ENCODE peak calls at places on chromosomes 6 and 20, in ten cellular contexts. One of them, this sample, is unnamed.

GRCh38 chr6:43838276-43839036 is 68.4 kb downstream of the VEGFA start:
- DNase-seq in NCI-H526 treated with DMSO at 0.1 percent for 48 hours: no peak
- DNase-seq in AG08396: peak
- DNase-seq in NCI-H1092 treated with DMSO at 0.1 percent for 48 hours: peak
- DNase-seq in stimulated activated CD8-positive, alpha-beta memory T cell treated with anti-CD3 and anti-CD28 coated beads, Interleukin-2, amount 100 ng/mL, for 48 hours: no peak
- DNase-seq in activated CD8-positive, alpha-beta memory T cell treated with anti-CD3 and anti-CD28 coated beads for 1 hour: no peak
- DNase-seq in lung microvascular endothelial cell: peak
- DNase-seq in T-helper 9 cell: no peak
- DNase-seq in mucosa of gallbladder: peak
- DNase-seq in midbrain: no peak
- DNase-seq in this sample: no peak

GRCh38 chr6:25006565-25007001 is 70.8 kb upstream of the RIPOR2 start:
- DNase-seq in NCI-H526 treated with DMSO at 0.1 percent for 48 hours: no peak
- DNase-seq in AG08396: no peak
- DNase-seq in NCI-H1092 treated with DMSO at 0.1 percent for 48 hours: no peak
- DNase-seq in stimulated activated CD8-positive, alpha-beta memory T cell treated with anti-CD3 and anti-CD28 coated beads, Interleukin-2, amount 100 ng/mL, for 48 hours: no peak
- DNase-seq in activated CD8-positive, alpha-beta memory T cell treated with anti-CD3 and anti-CD28 coated beads for 1 hour: no peak
- DNase-seq in lung microvascular endothelial cell: peak
- DNase-seq in T-helper 9 cell: no peak
- DNase-seq in mucosa of gallbladder: peak
- DNase-seq in midbrain: peak
- DNase-seq in this sample: peak

GRCh38 chr6:38168699-38169098 is 349.2 kb downstream of the ZFAND3 start:
- DNase-seq in NCI-H526 treated with DMSO at 0.1 percent for 48 hours: no peak
- DNase-seq in AG08396: no peak
- DNase-seq in NCI-H1092 treated with DMSO at 0.1 percent for 48 hours: no peak
- DNase-seq in stimulated activated CD8-positive, alpha-beta memory T cell treated with anti-CD3 and anti-CD28 coated beads, Interleukin-2, amount 100 ng/mL, for 48 hours: no peak
- DNase-seq in activated CD8-positive, alpha-beta memory T cell treated with anti-CD3 and anti-CD28 coated beads for 1 hour: no peak
- DNase-seq in lung microvascular endothelial cell: no peak
- DNase-seq in T-helper 9 cell: no peak
- DNase-seq in mucosa of gallbladder: no peak
- DNase-seq in midbrain: no peak
- DNase-seq in this sample: no peak

GRCh38 chr6:81753709-81754678 is 1.5 kb upstream of the TENT5A start:
- DNase-seq in NCI-H526 treated with DMSO at 0.1 percent for 48 hours: peak
- DNase-seq in AG08396: peak
- DNase-seq in NCI-H1092 treated with DMSO at 0.1 percent for 48 hours: peak
- DNase-seq in stimulated activated CD8-positive, alpha-beta memory T cell treated with anti-CD3 and anti-CD28 coated beads, Interleukin-2, amount 100 ng/mL, for 48 hours: peak
- DNase-seq in activated CD8-positive, alpha-beta memory T cell treated with anti-CD3 and anti-CD28 coated beads for 1 hour: peak
- DNase-seq in lung microvascular endothelial cell: peak
- DNase-seq in T-helper 9 cell: peak
- DNase-seq in mucosa of gallbladder: peak
- DNase-seq in midbrain: peak
- DNase-seq in this sample: peak

GRCh38 chr20:49794336-49795124 is 18.1 kb upstream of the SLC9A8 start:
- DNase-seq in NCI-H526 treated with DMSO at 0.1 percent for 48 hours: no peak
- DNase-seq in AG08396: no peak
- DNase-seq in NCI-H1092 treated with DMSO at 0.1 percent for 48 hours: no peak
- DNase-seq in stimulated activated CD8-positive, alpha-beta memory T cell treated with anti-CD3 and anti-CD28 coated beads, Interleukin-2, amount 100 ng/mL, for 48 hours: no peak
- DNase-seq in activated CD8-positive, alpha-beta memory T cell treated with anti-CD3 and anti-CD28 coated beads for 1 hour: no peak
- DNase-seq in lung microvascular endothelial cell: no peak
- DNase-seq in T-helper 9 cell: no peak
- DNase-seq in mucosa of gallbladder: peak
- DNase-seq in midbrain: no peak
- DNase-seq in this sample: peak

GRCh38 chr6:4588163-4588562 is 188.0 kb upstream of the CDYL start:
- DNase-seq in NCI-H526 treated with DMSO at 0.1 percent for 48 hours: no peak
- DNase-seq in AG08396: no peak
- DNase-seq in NCI-H1092 treated with DMSO at 0.1 percent for 48 hours: no peak
- DNase-seq in stimulated activated CD8-positive, alpha-beta memory T cell treated with anti-CD3 and anti-CD28 coated beads, Interleukin-2, amount 100 ng/mL, for 48 hours: no peak
- DNase-seq in activated CD8-positive, alpha-beta memory T cell treated with anti-CD3 and anti-CD28 coated beads for 1 hour: no peak
- DNase-seq in lung microvascular endothelial cell: no peak
- DNase-seq in T-helper 9 cell: no peak
- DNase-seq in mucosa of gallbladder: no peak
- DNase-seq in midbrain: no peak
- DNase-seq in this sample: no peak

GRCh38 chr20:4275689-4276088 is 260.3 kb upstream of the RNF24 start:
- DNase-seq in NCI-H526 treated with DMSO at 0.1 percent for 48 hours: no peak
- DNase-seq in AG08396: no peak
- DNase-seq in NCI-H1092 treated with DMSO at 0.1 percent for 48 hours: no peak
- DNase-seq in stimulated activated CD8-positive, alpha-beta memory T cell treated with anti-CD3 and anti-CD28 coated beads, Interleukin-2, amount 100 ng/mL, for 48 hours: no peak
- DNase-seq in activated CD8-positive, alpha-beta memory T cell treated with anti-CD3 and anti-CD28 coated beads for 1 hour: no peak
- DNase-seq in lung microvascular endothelial cell: no peak
- DNase-seq in T-helper 9 cell: no peak
- DNase-seq in mucosa of gallbladder: no peak
- DNase-seq in midbrain: no peak
- DNase-seq in this sample: no peak

GRCh38 chr6:110221738-110222137 is 41.5 kb downstream of the CDC40 start:
- DNase-seq in NCI-H526 treated with DMSO at 0.1 percent for 48 hours: no peak
- DNase-seq in AG08396: no peak
- DNase-seq in NCI-H1092 treated with DMSO at 0.1 percent for 48 hours: no peak
- DNase-seq in stimulated activated CD8-positive, alpha-beta memory T cell treated with anti-CD3 and anti-CD28 coated beads, Interleukin-2, amount 100 ng/mL, for 48 hours: no peak
- DNase-seq in activated CD8-positive, alpha-beta memory T cell treated with anti-CD3 and anti-CD28 coated beads for 1 hour: no peak
- DNase-seq in lung microvascular endothelial cell: no peak
- DNase-seq in T-helper 9 cell: no peak
- DNase-seq in mucosa of gallbladder: no peak
- DNase-seq in midbrain: no peak
- DNase-seq in this sample: no peak

GRCh38 chr20:21661488-21662055 is 43.9 kb upstream of the PAX1 start:
- DNase-seq in NCI-H526 treated with DMSO at 0.1 percent for 48 hours: no peak
- DNase-seq in AG08396: no peak
- DNase-seq in NCI-H1092 treated with DMSO at 0.1 percent for 48 hours: no peak
- DNase-seq in stimulated activated CD8-positive, alpha-beta memory T cell treated with anti-CD3 and anti-CD28 coated beads, Interleukin-2, amount 100 ng/mL, for 48 hours: no peak
- DNase-seq in activated CD8-positive, alpha-beta memory T cell treated with anti-CD3 and anti-CD28 coated beads for 1 hour: no peak
- DNase-seq in lung microvascular endothelial cell: no peak
- DNase-seq in T-helper 9 cell: no peak
- DNase-seq in mucosa of gallbladder: no peak
- DNase-seq in midbrain: no peak
- DNase-seq in this sample: no peak